ENCODE peak calls at places on chromosomes 4 and X, in six cellular contexts. N is DND-41, H is tibial nerve, F is ascending aorta, Y is cardiac muscle cell, S is adipocyte. W is an unnamed sample. For H3K4me1, the result is how much of the 10 kb centered on the place peaks cover.

GRCh38 chrX:137998619-137999018 is 432.7 kb downstream of the ZIC3 start:
- DNase-seq in N (no peak), Y (no peak), F (no peak), S (no peak), H (no peak), W (no peak)

GRCh38 chr4:112939901-112940300 is 109.6 kb upstream of the ANK2 start:
- DNase-seq in N (no peak), S (no peak), H (no peak), Y (no peak), F (no peak), W (no peak)

GRCh38 chr4:128844931-128845330 is 35.4 kb downstream of the JADE1 start:
- DNase-seq in S (no peak), H (peak), Y (no peak), F (no peak), N (no peak), W (no peak)

GRCh38 chr4:82965763-82966162 is 44.9 kb downstream of the LIN54 start:
- DNase-seq in N (no peak), H (no peak), F (no peak), Y (no peak), S (no peak), W (no peak)

GRCh38 chrX:41027388-41027787 is 57.9 kb upstream of the USP9X start:
- DNase-seq in H (no peak), Y (peak), N (no peak), S (peak), F (no peak), W (no peak)

GRCh38 chr4:34046580-34046979 is 2197.7 kb downstream of the ARAP2 start:
- DNase-seq in F (no peak), H (no peak), N (no peak), Y (peak), S (peak), W (no peak)

GRCh38 chrX:110180928-110181310 is 137.0 kb downstream of the AMMECR1 start:
- DNase-seq in H (no peak), N (no peak), S (peak), Y (peak), F (no peak), W (no peak)

GRCh38 chr4:68375667-68376559 is 26.0 kb upstream of the YTHDC1 start:
- DNase-seq in S (peak), H (no peak), N (peak), F (no peak), Y (peak), W (peak)

GRCh38 chr4:2436761-2437474 is 18.2 kb downstream of the CFAP99 start:
- DNase-seq in N (no peak), S (no peak), H (no peak), F (no peak), Y (no peak), W (no peak)

GRCh38 chr4:105060628-105061027 is 86.0 kb upstream of the TET2 start:
- DNase-seq in H (no peak), F (no peak), Y (peak), N (no peak), S (no peak), W (no peak)

GRCh38 chr4:109011241-109012031 is 248.6 kb upstream of the ETNPPL start:
- DNase-seq in H (no peak), F (no peak), Y (peak), S (no peak), N (no peak), W (no peak)

GRCh38 chr4:67779631-67780030 is 25.4 kb upstream of the GNRHR start:
- DNase-seq in H (no peak), S (no peak), F (no peak), Y (no peak), N (no peak), W (no peak)

GRCh38 chrX:100731441-100732281 is at the start of gene SYTL4:
- DNase-seq in N (no peak), F (no peak), Y (no peak), S (peak), H (peak), W (peak)

GRCh38 chr4:3371038-3371437 is 70.7 kb upstream of the HGFAC start:
- DNase-seq in H (no peak), N (no peak), S (no peak), Y (peak), F (no peak), W (no peak)

GRCh38 chrX:63186137-63186536 is 165.0 kb downstream of the SPIN4 start:
- DNase-seq in S (no peak), F (no peak), H (no peak), Y (no peak), N (no peak), W (no peak)

GRCh38 chr4:106614446-106614845 is 245.9 kb upstream of the GIMD1 start:
- DNase-seq in F (no peak), S (peak), H (no peak), Y (no peak), N (no peak), W (no peak)

GRCh38 chr4:168440442-168441264 is 39.6 kb downstream of the DDX60L start:
- DNase-seq in H (no peak), S (peak), N (no peak), Y (peak), F (no peak), W (no peak)

GRCh38 chr4:140662082-140662869 is 93.5 kb upstream of the UCP1 start:
- DNase-seq in Y (peak), F (no peak), N (no peak), H (no peak), S (peak), W (no peak)

GRCh38 chr4:43339435-43339834 is 446.9 kb downstream of the GRXCR1 start:
- DNase-seq in N (no peak), Y (peak), F (no peak), S (no peak), H (no peak), W (no peak)

GRCh38 chr4:168871686-168872085 is 138.4 kb downstream of the CBR4 start:
- DNase-seq in N (no peak), H (no peak), S (peak), Y (no peak), F (no peak), W (no peak)

GRCh38 chr4:76526585-76526990 is 91.6 kb downstream of the SHROOM3 start:
- DNase-seq in F (no peak), H (no peak), N (no peak), S (no peak), Y (no peak), W (no peak)

GRCh38 chr4:71009091-71009490 is 15.6 kb downstream of the DCK start:
- DNase-seq in F (no peak), H (no peak), S (peak), N (no peak), Y (no peak), W (no peak)
- H3K4me3 ChIP-seq in F (no peak), H (no peak), S (no peak), N (no peak), Y (no peak), W (no peak)

GRCh38 chr4:7300711-7301095 is 108.4 kb downstream of the SORCS2 start:
- DNase-seq in Y (no peak), F (no peak), H (no peak), S (no peak), N (no peak), W (no peak)
- H3K4me1 ChIP-seq in Y (under half), F (under half), H (under half), S (under half), N (under half), W (under half)

GRCh38 chr4:7901274-7901845 is 38.3 kb downstream of the AFAP1 start:
- DNase-seq in H (no peak), N (no peak), S (no peak), F (no peak), Y (no peak), W (no peak)
- H3K4me3 ChIP-seq in H (no peak), N (no peak), S (no peak), F (no peak), Y (no peak), W (no peak)

DNA sequence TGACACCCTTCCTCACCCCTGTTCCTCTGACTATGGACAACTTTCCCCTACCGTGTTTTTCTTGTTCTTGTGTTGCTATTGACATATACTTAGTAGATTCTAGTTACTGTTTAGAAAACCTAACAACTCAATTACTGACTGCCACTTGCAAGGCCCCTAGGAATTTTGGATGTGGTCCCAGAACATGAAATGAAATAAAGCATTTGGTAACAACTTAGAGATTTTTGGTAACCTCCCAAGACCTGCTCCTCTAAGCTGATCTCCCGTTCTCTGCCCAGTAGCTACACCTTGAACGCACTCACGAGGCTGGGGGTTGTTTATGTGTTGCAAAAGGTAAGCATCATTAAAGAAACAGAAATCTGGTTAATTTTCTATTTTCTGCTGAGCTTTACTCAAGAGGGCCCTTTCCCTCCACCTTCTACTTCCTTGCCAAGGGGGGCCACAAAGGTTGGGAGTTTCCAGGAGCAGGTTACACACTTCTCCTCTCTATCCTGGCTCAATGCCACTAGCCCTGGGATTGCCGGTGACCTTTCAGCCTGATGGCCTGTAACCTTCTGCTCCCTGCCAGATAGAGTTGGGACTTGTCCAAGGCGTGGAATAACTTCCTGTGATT is 20.5 kb downstream of the GAB3 start:
- DNase-seq in N (no peak), F (no peak), S (peak), H (no peak), Y (peak), W (no peak)
- H3K4me1 ChIP-seq in N (half or more), F (under half), S (half or more), H (half or more), Y (under half), W (half or more)